ENCODE peak calls at places on chromosomes 11 and 22, in four cellular contexts. One of them, this sample, is unnamed.
A peak's percentile ranks its signal among the peaks of the same experiment; 100 is the strongest.

GRCh38 chr11:335779-336665 is 15.4 kb upstream of the IFITM3 start:
- DNase-seq in psoas muscle: no peak
- DNase-seq in stimulated activated CD8-positive, alpha-beta memory T cell treated with anti-CD3 and anti-CD28 coated beads, Interleukin-15, amount 100 ng/mL, for 1 hour: no peak
- DNase-seq in stimulated activated CD4-positive, alpha-beta T cell treated with anti-CD3 and anti-CD28 coated beads, Interleukin-4, amount 100 ng/mL, for 24 hours: no peak
- DNase-seq in this sample: no peak

GRCh38 chr11:30143098-30143705 is 87.6 kb upstream of the FSHB start:
- DNase-seq in psoas muscle: no peak
- DNase-seq in stimulated activated CD8-positive, alpha-beta memory T cell treated with anti-CD3 and anti-CD28 coated beads, Interleukin-15, amount 100 ng/mL, for 1 hour: no peak
- DNase-seq in stimulated activated CD4-positive, alpha-beta T cell treated with anti-CD3 and anti-CD28 coated beads, Interleukin-4, amount 100 ng/mL, for 24 hours: no peak
- DNase-seq in this sample: no peak

GRCh38 chr11:128714881-128715280 is 21.0 kb downstream of the FLI1 start:
- DNase-seq in psoas muscle: no peak
- DNase-seq in stimulated activated CD8-positive, alpha-beta memory T cell treated with anti-CD3 and anti-CD28 coated beads, Interleukin-15, amount 100 ng/mL, for 1 hour: no peak
- DNase-seq in stimulated activated CD4-positive, alpha-beta T cell treated with anti-CD3 and anti-CD28 coated beads, Interleukin-4, amount 100 ng/mL, for 24 hours: no peak
- DNase-seq in this sample: no peak

GRCh38 chr11:102476812-102477211 is 24.2 kb upstream of the TMEM123 start:
- DNase-seq in psoas muscle: no peak
- DNase-seq in stimulated activated CD8-positive, alpha-beta memory T cell treated with anti-CD3 and anti-CD28 coated beads, Interleukin-15, amount 100 ng/mL, for 1 hour: no peak
- DNase-seq in stimulated activated CD4-positive, alpha-beta T cell treated with anti-CD3 and anti-CD28 coated beads, Interleukin-4, amount 100 ng/mL, for 24 hours: no peak
- DNase-seq in this sample: peak; percentile 64

GRCh38 chr22:17234144-17234623 is 14.9 kb upstream of the ADA2 start:
- DNase-seq in psoas muscle: no peak
- DNase-seq in stimulated activated CD8-positive, alpha-beta memory T cell treated with anti-CD3 and anti-CD28 coated beads, Interleukin-15, amount 100 ng/mL, for 1 hour: no peak
- DNase-seq in stimulated activated CD4-positive, alpha-beta T cell treated with anti-CD3 and anti-CD28 coated beads, Interleukin-4, amount 100 ng/mL, for 24 hours: no peak
- DNase-seq in this sample: no peak

GRCh38 chr11:6618117-6619020 is 853 bp downstream of the TPP1 start:
- DNase-seq in psoas muscle: no peak
- DNase-seq in stimulated activated CD8-positive, alpha-beta memory T cell treated with anti-CD3 and anti-CD28 coated beads, Interleukin-15, amount 100 ng/mL, for 1 hour: peak; percentile 44
- DNase-seq in stimulated activated CD4-positive, alpha-beta T cell treated with anti-CD3 and anti-CD28 coated beads, Interleukin-4, amount 100 ng/mL, for 24 hours: peak; percentile 74
- DNase-seq in this sample: peak; percentile 43

GRCh38 chr11:7577883-7578242 is 64.1 kb downstream of the PPFIBP2 start:
- DNase-seq in psoas muscle: no peak
- DNase-seq in stimulated activated CD8-positive, alpha-beta memory T cell treated with anti-CD3 and anti-CD28 coated beads, Interleukin-15, amount 100 ng/mL, for 1 hour: no peak
- DNase-seq in stimulated activated CD4-positive, alpha-beta T cell treated with anti-CD3 and anti-CD28 coated beads, Interleukin-4, amount 100 ng/mL, for 24 hours: no peak
- DNase-seq in this sample: no peak

GRCh38 chr11:7548659-7549283 is 35.0 kb downstream of the PPFIBP2 start:
- DNase-seq in psoas muscle: no peak
- DNase-seq in stimulated activated CD8-positive, alpha-beta memory T cell treated with anti-CD3 and anti-CD28 coated beads, Interleukin-15, amount 100 ng/mL, for 1 hour: no peak
- DNase-seq in stimulated activated CD4-positive, alpha-beta T cell treated with anti-CD3 and anti-CD28 coated beads, Interleukin-4, amount 100 ng/mL, for 24 hours: no peak
- DNase-seq in this sample: no peak

GRCh38 chr11:66595245-66595904 is 2.4 kb downstream of the CCS start:
- DNase-seq in psoas muscle: peak; percentile 18
- DNase-seq in stimulated activated CD8-positive, alpha-beta memory T cell treated with anti-CD3 and anti-CD28 coated beads, Interleukin-15, amount 100 ng/mL, for 1 hour: no peak
- DNase-seq in stimulated activated CD4-positive, alpha-beta T cell treated with anti-CD3 and anti-CD28 coated beads, Interleukin-4, amount 100 ng/mL, for 24 hours: no peak
- DNase-seq in this sample: no peak

GRCh38 chr11:21415566-21415965 is 746.2 kb downstream of the NELL1 start:
- DNase-seq in psoas muscle: no peak
- DNase-seq in stimulated activated CD8-positive, alpha-beta memory T cell treated with anti-CD3 and anti-CD28 coated beads, Interleukin-15, amount 100 ng/mL, for 1 hour: no peak
- DNase-seq in stimulated activated CD4-positive, alpha-beta T cell treated with anti-CD3 and anti-CD28 coated beads, Interleukin-4, amount 100 ng/mL, for 24 hours: no peak
- DNase-seq in this sample: no peak

GRCh38 chr11:78821371-78822306 is 247.0 kb upstream of the NARS2 start:
- DNase-seq in psoas muscle: no peak
- DNase-seq in stimulated activated CD8-positive, alpha-beta memory T cell treated with anti-CD3 and anti-CD28 coated beads, Interleukin-15, amount 100 ng/mL, for 1 hour: no peak
- DNase-seq in stimulated activated CD4-positive, alpha-beta T cell treated with anti-CD3 and anti-CD28 coated beads, Interleukin-4, amount 100 ng/mL, for 24 hours: no peak
- DNase-seq in this sample: no peak

GRCh38 chr22:30044369-30044768 is 35.9 kb upstream of the HORMAD2 start:
- DNase-seq in psoas muscle: no peak
- DNase-seq in stimulated activated CD8-positive, alpha-beta memory T cell treated with anti-CD3 and anti-CD28 coated beads, Interleukin-15, amount 100 ng/mL, for 1 hour: no peak
- DNase-seq in stimulated activated CD4-positive, alpha-beta T cell treated with anti-CD3 and anti-CD28 coated beads, Interleukin-4, amount 100 ng/mL, for 24 hours: no peak
- DNase-seq in this sample: peak; percentile 54

GRCh38 chr22:19644314-19645223 is 69.7 kb upstream of the SEPTIN5 start:
- DNase-seq in psoas muscle: no peak
- DNase-seq in stimulated activated CD8-positive, alpha-beta memory T cell treated with anti-CD3 and anti-CD28 coated beads, Interleukin-15, amount 100 ng/mL, for 1 hour: no peak
- DNase-seq in stimulated activated CD4-positive, alpha-beta T cell treated with anti-CD3 and anti-CD28 coated beads, Interleukin-4, amount 100 ng/mL, for 24 hours: no peak
- DNase-seq in this sample: no peak

GRCh38 chr11:132448334-132448995 is 1078.0 kb downstream of the NTM start:
- DNase-seq in psoas muscle: no peak
- DNase-seq in stimulated activated CD8-positive, alpha-beta memory T cell treated with anti-CD3 and anti-CD28 coated beads, Interleukin-15, amount 100 ng/mL, for 1 hour: no peak
- DNase-seq in stimulated activated CD4-positive, alpha-beta T cell treated with anti-CD3 and anti-CD28 coated beads, Interleukin-4, amount 100 ng/mL, for 24 hours: no peak
- DNase-seq in this sample: no peak

GRCh38 chr11:60265373-60266214 is 14.9 kb upstream of the MS4A4A start:
- DNase-seq in psoas muscle: no peak
- DNase-seq in stimulated activated CD8-positive, alpha-beta memory T cell treated with anti-CD3 and anti-CD28 coated beads, Interleukin-15, amount 100 ng/mL, for 1 hour: no peak
- DNase-seq in stimulated activated CD4-positive, alpha-beta T cell treated with anti-CD3 and anti-CD28 coated beads, Interleukin-4, amount 100 ng/mL, for 24 hours: peak; percentile 16
- DNase-seq in this sample: no peak

GRCh38 chr11:134033696-134034491 is 35.0 kb upstream of the JAM3 start:
- DNase-seq in psoas muscle: peak; percentile 75
- DNase-seq in stimulated activated CD8-positive, alpha-beta memory T cell treated with anti-CD3 and anti-CD28 coated beads, Interleukin-15, amount 100 ng/mL, for 1 hour: peak; percentile 43
- DNase-seq in stimulated activated CD4-positive, alpha-beta T cell treated with anti-CD3 and anti-CD28 coated beads, Interleukin-4, amount 100 ng/mL, for 24 hours: peak; percentile 64
- DNase-seq in this sample: peak; percentile 93

GRCh38 chr22:25536578-25536977 is 27.9 kb upstream of the GRK3 start:
- DNase-seq in psoas muscle: no peak
- DNase-seq in stimulated activated CD8-positive, alpha-beta memory T cell treated with anti-CD3 and anti-CD28 coated beads, Interleukin-15, amount 100 ng/mL, for 1 hour: no peak
- DNase-seq in stimulated activated CD4-positive, alpha-beta T cell treated with anti-CD3 and anti-CD28 coated beads, Interleukin-4, amount 100 ng/mL, for 24 hours: no peak
- DNase-seq in this sample: no peak

GRCh38 chr11:111845256-111846028 is 25.9 kb downstream of the ALG9 start:
- DNase-seq in psoas muscle: no peak
- DNase-seq in stimulated activated CD8-positive, alpha-beta memory T cell treated with anti-CD3 and anti-CD28 coated beads, Interleukin-15, amount 100 ng/mL, for 1 hour: no peak
- DNase-seq in stimulated activated CD4-positive, alpha-beta T cell treated with anti-CD3 and anti-CD28 coated beads, Interleukin-4, amount 100 ng/mL, for 24 hours: no peak
- DNase-seq in this sample: no peak

GRCh38 chr11:94224078-94224477 is 80.3 kb upstream of the IZUMO1R start:
- DNase-seq in psoas muscle: no peak
- DNase-seq in stimulated activated CD8-positive, alpha-beta memory T cell treated with anti-CD3 and anti-CD28 coated beads, Interleukin-15, amount 100 ng/mL, for 1 hour: no peak
- DNase-seq in stimulated activated CD4-positive, alpha-beta T cell treated with anti-CD3 and anti-CD28 coated beads, Interleukin-4, amount 100 ng/mL, for 24 hours: no peak
- DNase-seq in this sample: no peak

GRCh38 chr11:801097-801780 is 3.2 kb upstream of the SLC25A22 start:
- DNase-seq in psoas muscle: no peak
- DNase-seq in stimulated activated CD8-positive, alpha-beta memory T cell treated with anti-CD3 and anti-CD28 coated beads, Interleukin-15, amount 100 ng/mL, for 1 hour: no peak
- DNase-seq in stimulated activated CD4-positive, alpha-beta T cell treated with anti-CD3 and anti-CD28 coated beads, Interleukin-4, amount 100 ng/mL, for 24 hours: no peak
- DNase-seq in this sample: no peak

GRCh38 chr22:48842583-48842945 is 985.1 kb downstream of the BRD1 start:
- DNase-seq in psoas muscle: no peak
- DNase-seq in stimulated activated CD8-positive, alpha-beta memory T cell treated with anti-CD3 and anti-CD28 coated beads, Interleukin-15, amount 100 ng/mL, for 1 hour: no peak
- DNase-seq in stimulated activated CD4-positive, alpha-beta T cell treated with anti-CD3 and anti-CD28 coated beads, Interleukin-4, amount 100 ng/mL, for 24 hours: no peak
- DNase-seq in this sample: no peak

GRCh38 chr22:30116362-30117117 is 36.3 kb downstream of the HORMAD2 start:
- DNase-seq in psoas muscle: no peak
- DNase-seq in stimulated activated CD8-positive, alpha-beta memory T cell treated with anti-CD3 and anti-CD28 coated beads, Interleukin-15, amount 100 ng/mL, for 1 hour: no peak
- DNase-seq in stimulated activated CD4-positive, alpha-beta T cell treated with anti-CD3 and anti-CD28 coated beads, Interleukin-4, amount 100 ng/mL, for 24 hours: no peak
- DNase-seq in this sample: no peak

GRCh38 chr11:124793466-124794278 is 6.5 kb downstream of the MSANTD2 start:
- DNase-seq in psoas muscle: no peak
- DNase-seq in stimulated activated CD8-positive, alpha-beta memory T cell treated with anti-CD3 and anti-CD28 coated beads, Interleukin-15, amount 100 ng/mL, for 1 hour: no peak
- DNase-seq in stimulated activated CD4-positive, alpha-beta T cell treated with anti-CD3 and anti-CD28 coated beads, Interleukin-4, amount 100 ng/mL, for 24 hours: peak; percentile 27
- DNase-seq in this sample: no peak

GRCh38 chr11:65053826-65054503 is 4.4 kb downstream of the NAALADL1 start:
- DNase-seq in psoas muscle: no peak
- DNase-seq in stimulated activated CD8-positive, alpha-beta memory T cell treated with anti-CD3 and anti-CD28 coated beads, Interleukin-15, amount 100 ng/mL, for 1 hour: no peak
- DNase-seq in stimulated activated CD4-positive, alpha-beta T cell treated with anti-CD3 and anti-CD28 coated beads, Interleukin-4, amount 100 ng/mL, for 24 hours: peak; percentile 22
- DNase-seq in this sample: no peak

GRCh38 chr22:49549851-49550430 is 277.7 kb downstream of the BRD1 start:
- DNase-seq in psoas muscle: no peak
- DNase-seq in stimulated activated CD8-positive, alpha-beta memory T cell treated with anti-CD3 and anti-CD28 coated beads, Interleukin-15, amount 100 ng/mL, for 1 hour: no peak
- DNase-seq in stimulated activated CD4-positive, alpha-beta T cell treated with anti-CD3 and anti-CD28 coated beads, Interleukin-4, amount 100 ng/mL, for 24 hours: no peak
- DNase-seq in this sample: no peak

GRCh38 chr22:19824197-19825015 is 30.3 kb downstream of the GNB1L start:
- DNase-seq in psoas muscle: no peak
- DNase-seq in stimulated activated CD8-positive, alpha-beta memory T cell treated with anti-CD3 and anti-CD28 coated beads, Interleukin-15, amount 100 ng/mL, for 1 hour: no peak
- DNase-seq in stimulated activated CD4-positive, alpha-beta T cell treated with anti-CD3 and anti-CD28 coated beads, Interleukin-4, amount 100 ng/mL, for 24 hours: no peak
- DNase-seq in this sample: peak; percentile 43

GRCh38 chr11:2775626-2776350 is 76.0 kb upstream of the KCNQ1OT1 start:
- DNase-seq in psoas muscle: no peak
- DNase-seq in stimulated activated CD8-positive, alpha-beta memory T cell treated with anti-CD3 and anti-CD28 coated beads, Interleukin-15, amount 100 ng/mL, for 1 hour: no peak
- DNase-seq in stimulated activated CD4-positive, alpha-beta T cell treated with anti-CD3 and anti-CD28 coated beads, Interleukin-4, amount 100 ng/mL, for 24 hours: peak; percentile 0
- DNase-seq in this sample: peak; percentile 62

GRCh38 chr11:1665313-1665712 is 31.7 kb upstream of the KRTAP5-6 start:
- DNase-seq in psoas muscle: no peak
- DNase-seq in stimulated activated CD8-positive, alpha-beta memory T cell treated with anti-CD3 and anti-CD28 coated beads, Interleukin-15, amount 100 ng/mL, for 1 hour: no peak
- DNase-seq in stimulated activated CD4-positive, alpha-beta T cell treated with anti-CD3 and anti-CD28 coated beads, Interleukin-4, amount 100 ng/mL, for 24 hours: no peak
- DNase-seq in this sample: no peak

GRCh38 chr11:63939351-63939920 is 634 bp downstream of the NAA40 start:
- DNase-seq in psoas muscle: no peak
- DNase-seq in stimulated activated CD8-positive, alpha-beta memory T cell treated with anti-CD3 and anti-CD28 coated beads, Interleukin-15, amount 100 ng/mL, for 1 hour: no peak
- DNase-seq in stimulated activated CD4-positive, alpha-beta T cell treated with anti-CD3 and anti-CD28 coated beads, Interleukin-4, amount 100 ng/mL, for 24 hours: no peak
- DNase-seq in this sample: peak; percentile 34

GRCh38 chr22:26615149-26615548 is 2.7 kb downstream of the CRYBB1 start:
- DNase-seq in psoas muscle: no peak
- DNase-seq in stimulated activated CD8-positive, alpha-beta memory T cell treated with anti-CD3 and anti-CD28 coated beads, Interleukin-15, amount 100 ng/mL, for 1 hour: no peak
- DNase-seq in stimulated activated CD4-positive, alpha-beta T cell treated with anti-CD3 and anti-CD28 coated beads, Interleukin-4, amount 100 ng/mL, for 24 hours: no peak
- DNase-seq in this sample: no peak

This sample was measured in pancreas.